ENCODE peak calls at places on chromosomes 4 and X, in six cellular contexts. O is K562, X is SK-N-SH, V is H1, P is GM12878, L is HepG2. J is an unnamed sample.

GRCh38 chrX:150199181-150199580 is 163.9 kb upstream of the MAMLD1 start:
- DNase-seq in L (no peak), P (no peak), X (no peak), V (no peak), O (no peak), J (no peak)

GRCh38 chrX:153993079-153993478 is 20.5 kb downstream of the TMEM187 start:
- DNase-seq in X (no peak), V (no peak), L (no peak), O (no peak), P (no peak), J (no peak)

GRCh38 chrX:123648028-123648810 is 84.6 kb downstream of the THOC2 start:
- DNase-seq in P (no peak), X (no peak), O (no peak), L (peak; percentile 81), V (peak; percentile 54), J (no peak)

GRCh38 chrX:118523920-118524319 is 28.3 kb downstream of the DOCK11 start:
- DNase-seq in P (no peak), X (no peak), V (no peak), O (no peak), L (no peak), J (no peak)

GRCh38 chr4:177740563-177740962 is 298.3 kb upstream of the AGA start:
- DNase-seq in L (no peak), V (no peak), P (no peak), O (no peak), X (no peak), J (no peak)

GRCh38 chr4:139791681-139792080 is 126.1 kb downstream of the MGST2 start:
- DNase-seq in P (no peak), L (no peak), O (no peak), X (no peak), V (no peak), J (no peak)

GRCh38 chr4:113645771-113646455 is 115.6 kb downstream of the CAMK2D start:
- DNase-seq in X (no peak), P (no peak), O (peak; percentile 9), L (peak; percentile 81), V (peak; percentile 17), J (no peak)

GRCh38 chrX:42746606-42747005 is 31.4 kb downstream of the PPP1R2C start:
- DNase-seq in X (no peak), L (no peak), O (no peak), P (no peak), V (no peak), J (peak; percentile 59)

GRCh38 chr4:99202536-99202935 is 16.5 kb downstream of the ADH6 start:
- DNase-seq in P (no peak), X (no peak), L (no peak), O (no peak), V (no peak), J (no peak)

GRCh38 chr4:158805628-158806471 is 37.0 kb downstream of the FNIP2 start:
- DNase-seq in P (no peak), V (no peak), X (peak; percentile 47), L (no peak), O (no peak), J (peak; percentile 76)

GRCh38 chr4:124708517-124709300 is 3.8 kb downstream of the ANKRD50 start:
- DNase-seq in L (no peak), V (no peak), P (no peak), O (no peak), X (no peak), J (no peak)

GRCh38 chrX:140710710-140711109 is 1.2 kb downstream of the LINC00632 start:
- DNase-seq in V (no peak), O (no peak), P (no peak), X (peak; percentile 30), L (no peak), J (no peak)

GRCh38 chrX:108224218-108224617 is 132.6 kb downstream of the ATG4A start:
- DNase-seq in V (no peak), P (no peak), X (no peak), O (no peak), L (no peak), J (no peak)

GRCh38 chr4:336099-336892 is 1.3 kb upstream of the ZNF141 start:
- DNase-seq in O (no peak), V (no peak), L (no peak), P (no peak), X (peak; percentile 78), J (no peak)
- TF ChIP-seq GABPA in O (no peak), V (no peak), L (no peak), P (no peak), X (no peak), J (no peak)

GRCh38 chr4:150367326-150367725 is 214.6 kb upstream of the MAB21L2 start:
- DNase-seq in X (no peak), P (no peak), O (no peak), V (peak; percentile 41), L (no peak), J (no peak)
- TF ChIP-seq GABPA in X (no peak), P (no peak), O (no peak), V (no peak), L (no peak), J (no peak)

GRCh38 chr4:57109847-57110634 is at the start of gene IGFBP7:
- DNase-seq in V (no peak), P (no peak), O (peak; percentile 59), X (peak; percentile 79), L (no peak), J (no peak)
- TF ChIP-seq GABPA in V (no peak), P (no peak), O (no peak), X (no peak), L (no peak), J (no peak)

DNA sequence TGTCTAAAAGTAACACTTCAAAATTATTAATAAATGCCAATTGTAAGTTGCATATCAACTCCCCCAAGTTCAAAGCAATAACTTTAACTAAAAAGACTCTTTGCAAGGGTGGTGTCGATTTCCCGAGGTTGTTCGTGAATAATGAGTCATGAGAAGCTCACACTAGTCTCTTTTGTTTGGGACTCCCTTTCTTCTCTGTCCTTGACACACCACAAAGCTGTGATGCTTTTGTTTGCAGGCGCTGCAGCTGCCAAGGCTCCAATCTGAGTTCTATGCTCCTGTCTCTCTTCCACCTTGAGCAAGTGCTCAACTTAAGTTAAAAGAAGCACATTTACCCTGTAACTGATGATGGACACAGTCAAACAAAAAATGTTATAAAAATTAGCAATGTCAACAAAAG is 65.9 kb downstream of the FAT1 start:
- DNase-seq in P (no peak), L (peak; percentile 48), V (no peak), X (no peak), O (no peak), J (no peak)
- TF ChIP-seq GABPA in P (no peak), L (no peak), V (no peak), X (no peak), O (no peak), J (no peak)

GRCh38 chrX:134571831-134572230 is 86.4 kb downstream of the PLAC1 start:
- DNase-seq in V (no peak), P (no peak), L (no peak), O (no peak), X (no peak), J (no peak)

GRCh38 chrX:134573683-134574035 is 84.6 kb downstream of the PLAC1 start:
- DNase-seq in V (no peak), L (no peak), P (no peak), X (no peak), O (no peak), J (no peak)

GRCh38 chrX:134570509-134570846 is 87.8 kb downstream of the PLAC1 start:
- DNase-seq in O (no peak), L (no peak), V (no peak), X (no peak), P (no peak), J (no peak)

GRCh38 chrX:134570899-134571298 is 87.4 kb downstream of the PLAC1 start:
- DNase-seq in V (no peak), X (no peak), L (no peak), O (no peak), P (no peak), J (peak; percentile 7)

DNA sequence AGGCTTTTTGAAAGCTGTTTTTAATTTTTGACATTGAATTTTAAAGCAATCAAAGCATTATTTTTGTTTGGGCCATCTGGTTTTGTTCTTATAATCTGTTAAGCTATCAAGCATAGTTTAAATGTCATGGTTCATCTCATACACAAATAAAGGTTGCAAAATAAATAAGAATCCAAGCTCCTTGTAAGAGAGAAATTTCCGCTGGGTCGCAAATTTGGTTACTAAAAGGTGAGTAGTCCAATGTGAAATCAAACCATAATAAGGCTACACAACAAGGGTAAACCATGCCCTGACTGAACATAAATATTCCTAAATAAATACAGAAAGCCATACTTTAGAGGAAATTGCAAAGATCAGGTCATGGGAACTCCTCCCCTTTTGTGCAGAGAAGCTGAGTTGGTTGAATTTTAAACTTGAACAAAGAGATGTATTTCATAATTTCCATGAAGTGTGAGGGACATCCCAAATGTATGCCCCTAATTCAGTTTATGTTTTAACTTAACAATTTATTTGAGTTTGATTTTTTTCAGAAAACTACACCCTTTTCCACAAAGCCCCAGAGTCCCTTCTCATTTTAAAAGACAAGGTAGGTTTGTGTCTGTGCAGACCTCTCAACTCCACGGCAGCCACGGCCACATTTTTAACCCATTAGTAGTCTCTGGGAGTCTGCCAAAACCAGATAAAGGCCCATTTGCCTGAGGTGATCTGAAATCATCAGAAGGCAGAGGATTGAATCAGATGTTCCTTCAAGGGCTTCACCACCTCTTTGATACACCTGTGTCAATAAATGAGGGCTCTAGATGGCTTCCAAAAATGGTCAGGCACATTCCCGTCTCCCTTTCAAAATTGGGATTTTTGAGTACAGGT is 85.2 kb downstream of the PLAC1 start:
- DNase-seq in V (no peak), O (no peak), L (no peak), P (no peak), X (no peak), J (no peak)
- TF ChIP-seq GABPA in V (no peak), O (no peak), L (no peak), P (no peak), X (no peak), J (no peak)

GRCh38 chr4:37453361-37454262 is 209.1 kb downstream of the NWD2 start:
- DNase-seq in P (no peak), L (no peak), X (peak; percentile 74), O (peak; percentile 49), V (no peak), J (peak; percentile 28)
- TF ChIP-seq GABPA in P (no peak), L (no peak), X (no peak), O (no peak), V (no peak), J (no peak)

DNA sequence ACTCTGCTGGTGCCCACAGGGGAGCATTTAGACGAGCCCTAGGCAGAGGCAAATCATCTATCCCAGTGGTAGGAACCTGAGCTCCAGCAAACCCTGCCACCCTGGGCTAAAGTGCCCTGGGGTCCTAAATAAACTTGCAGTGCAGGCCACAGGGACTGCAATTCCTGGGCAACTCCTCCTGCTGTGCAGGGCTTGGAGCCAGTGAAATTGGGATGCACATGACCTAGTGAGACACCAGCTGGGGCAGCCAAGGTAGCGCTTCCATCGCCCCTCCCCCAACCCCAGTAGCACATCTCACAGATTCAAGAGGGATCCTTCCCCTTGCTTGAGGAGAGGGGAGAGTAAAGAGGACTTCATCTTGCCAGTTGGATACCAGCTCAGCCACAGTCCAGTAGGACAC is 44.1 kb downstream of the CHRNA9 start:
- DNase-seq in V (no peak), O (no peak), L (no peak), P (no peak), X (no peak), J (no peak)
- TF ChIP-seq GABPA in V (no peak), O (no peak), L (no peak), P (no peak), X (no peak), J (no peak)

GRCh38 chr4:81314897-81315470 is 100.0 kb upstream of the PRKG2 start:
- DNase-seq in V (no peak), P (no peak), X (no peak), L (no peak), O (no peak), J (no peak)
- TF ChIP-seq GABPA in V (no peak), P (no peak), X (no peak), L (no peak), O (no peak), J (no peak)